ENCODE peak calls at places on chromosomes 11 and 22, in nine cellular contexts. C, M, G, A, U, J, Q, D and K are unnamed samples.

GRCh38 chr11:95149659-95150294 is 60.1 kb downstream of the ENDOD1 start:
- DNase-seq in Q (peak; percentile 68), A (peak; percentile 35), M (no peak), G (no peak), U (no peak), J (no peak), D (peak; percentile 68), C (no peak), K (peak; percentile 90)

GRCh38 chr11:133669371-133670046 is 137.2 kb upstream of the OPCML start:
- DNase-seq in D (peak; percentile 34), G (no peak), C (no peak), J (no peak), M (no peak), A (no peak), U (no peak), Q (no peak), K (no peak)

GRCh38 chr11:22752908-22753310 is 76.7 kb downstream of the SVIP start:
- DNase-seq in C (no peak), Q (no peak), U (no peak), A (no peak), M (no peak), G (no peak), J (no peak), D (no peak), K (no peak)

GRCh38 chr11:95134491-95134890 is 44.8 kb downstream of the ENDOD1 start:
- DNase-seq in U (no peak), A (no peak), M (no peak), J (no peak), D (peak; percentile 25), G (peak; percentile 81), C (no peak), Q (peak; percentile 84), K (peak; percentile 79)

GRCh38 chr22:26785942-26786341 is 128.6 kb downstream of the MIAT start:
- DNase-seq in M (no peak), C (no peak), D (no peak), A (no peak), J (no peak), U (peak; percentile 19), Q (no peak), G (no peak), K (no peak)

GRCh38 chr11:2529636-2530035 is 84.8 kb downstream of the KCNQ1 start:
- DNase-seq in U (no peak), A (peak; percentile 12), D (peak; percentile 75), J (no peak), C (peak; percentile 8), Q (no peak), G (no peak), M (no peak), K (no peak)

GRCh38 chr11:71458146-71459070 is 5.4 kb downstream of the NADSYN1 start:
- DNase-seq in G (no peak), A (no peak), U (no peak), D (no peak), Q (peak; percentile 41), C (no peak), M (no peak), J (no peak), K (no peak)

GRCh38 chr11:3178349-3178748 is 13.2 kb upstream of the OSBPL5 start:
- DNase-seq in D (no peak), J (no peak), M (no peak), A (no peak), U (no peak), G (no peak), Q (no peak), C (no peak), K (no peak)

GRCh38 chr11:92890836-92891235 is 78.6 kb upstream of the MTNR1B start:
- DNase-seq in A (no peak), J (no peak), C (no peak), D (no peak), G (no peak), M (no peak), U (no peak), Q (no peak), K (no peak)

DNA sequence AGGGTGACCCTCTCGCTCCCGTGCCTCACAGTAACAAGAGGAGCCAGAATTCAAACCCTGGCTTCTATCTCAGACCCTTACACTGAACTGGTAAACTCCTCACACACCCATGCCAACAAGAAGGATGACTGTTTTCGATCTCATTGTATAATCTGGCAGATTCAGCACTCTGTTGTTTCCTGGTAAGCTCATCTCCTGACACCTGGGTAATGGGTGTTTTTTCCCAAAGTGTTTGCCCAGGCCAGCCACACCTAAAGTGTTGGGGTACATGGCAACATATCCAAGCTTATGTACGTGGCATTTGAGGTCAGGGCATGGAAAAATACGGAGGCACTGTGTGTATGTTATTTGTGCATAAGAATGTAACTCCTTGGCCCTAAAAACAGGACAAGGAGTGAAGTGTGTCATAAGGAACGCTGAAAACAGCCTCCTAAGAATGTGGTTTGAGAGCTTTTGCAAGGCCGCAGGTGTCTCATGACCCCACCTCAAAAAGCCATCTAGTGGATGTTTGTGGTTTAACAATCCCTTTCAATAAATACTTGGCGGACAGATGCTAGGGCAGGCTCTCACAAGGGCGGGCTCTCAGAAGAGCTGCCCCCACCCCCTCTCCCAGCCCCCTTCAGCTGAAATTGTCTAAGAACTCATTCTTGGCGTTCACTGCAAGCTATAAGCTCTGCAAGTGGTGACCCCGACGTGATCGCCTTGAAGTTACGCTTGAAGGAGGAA is at the start of gene MS4A15:
- DNase-seq in C (no peak), G (no peak), J (peak; percentile 41), Q (no peak), U (peak; percentile 50), A (no peak), M (peak; percentile 28), D (no peak), K (no peak)
- TF ChIP-seq CTCF in C (no peak), G (peak; percentile 20), J (peak; percentile 33), Q (peak; percentile 28), U (peak; percentile 75), A (no peak), M (peak; percentile 21), D (peak; percentile 35), K (peak; percentile 26)

DNA sequence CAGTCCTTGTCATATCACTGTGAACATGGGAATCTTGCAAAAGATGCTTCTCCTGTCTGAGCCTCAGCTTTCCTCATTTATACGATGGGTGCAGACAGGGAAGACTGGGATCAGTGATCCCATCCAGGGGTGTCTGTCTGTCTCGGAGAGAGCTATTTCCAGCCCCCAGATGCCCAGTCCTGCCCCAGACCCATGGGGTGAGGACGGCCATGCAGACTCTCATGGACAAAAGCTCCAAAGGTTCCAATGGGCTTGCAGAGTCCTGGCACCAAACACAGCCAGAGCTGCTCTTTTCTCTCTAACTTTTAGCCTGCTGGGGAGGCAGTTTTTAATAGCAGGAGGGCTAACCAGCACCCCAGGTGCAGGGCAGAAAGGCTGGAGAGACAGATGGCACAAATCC is 5.2 kb downstream of the SCUBE1 start:
- DNase-seq in G (no peak), D (no peak), U (no peak), J (no peak), M (no peak), C (no peak), A (no peak), Q (no peak), K (no peak)
- TF ChIP-seq CTCF in G (no peak), D (no peak), U (no peak), J (no peak), M (no peak), C (no peak), A (no peak), Q (no peak), K (no peak)

DNA sequence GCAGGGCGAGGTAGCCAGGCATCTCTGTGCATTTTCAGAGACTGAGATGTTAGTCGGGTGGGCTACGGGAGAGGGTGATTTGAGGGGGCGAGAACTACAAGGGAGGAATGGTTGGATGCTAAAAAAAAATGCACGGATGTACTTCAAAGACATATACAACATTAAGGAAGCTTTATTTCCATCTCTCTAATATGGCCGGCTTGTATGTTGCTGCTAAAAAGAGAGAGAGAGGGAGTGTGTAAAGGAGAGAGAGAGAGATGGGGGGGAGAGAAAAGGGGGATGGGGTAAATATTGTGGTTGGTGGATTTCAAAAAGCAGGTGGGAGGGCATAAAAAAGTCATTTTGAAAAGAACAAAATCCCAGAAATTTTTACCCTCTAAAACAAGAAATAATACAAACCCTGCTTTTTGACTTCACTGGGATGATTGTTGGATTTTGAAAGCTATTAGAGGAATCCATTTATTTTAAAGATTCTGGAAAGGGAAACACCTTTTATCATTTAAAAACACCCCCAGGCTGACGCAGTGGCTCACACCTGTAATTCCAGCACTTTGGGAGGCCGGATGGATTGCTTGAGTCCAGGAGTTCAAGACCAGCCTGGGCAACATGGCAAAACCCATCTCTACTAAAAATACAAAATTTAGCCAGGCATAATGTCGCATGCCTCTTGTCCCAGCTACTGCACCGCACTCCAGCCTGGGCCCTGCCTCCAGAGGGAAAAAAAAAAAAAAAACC is at the start of gene SCN2B:
- DNase-seq in J (no peak), Q (no peak), A (no peak), D (no peak), M (peak; percentile 55), U (peak; percentile 56), G (no peak), C (no peak), K (no peak)
- TF ChIP-seq CTCF in J (no peak), Q (no peak), A (no peak), D (no peak), M (no peak), U (no peak), G (no peak), C (no peak), K (no peak)

GRCh38 chr22:42614312-42615091 is at the start of gene POLDIP3:
- DNase-seq in J (peak; percentile 81), D (peak; percentile 99), Q (peak; percentile 88), G (peak; percentile 98), M (peak; percentile 99), U (peak; percentile 100), A (peak; percentile 99), C (peak; percentile 99), K (peak; percentile 100)
- TF ChIP-seq CTCF in J (no peak), D (peak; percentile 48), Q (peak; percentile 20), G (no peak), M (peak; percentile 24), U (peak; percentile 46), A (peak; percentile 37), C (no peak), K (peak; percentile 35)

GRCh38 chr11:129374081-129374992 is 1.3 kb upstream of the BARX2 start:
- DNase-seq in Q (no peak), D (peak; percentile 54), U (no peak), M (peak; percentile 33), A (no peak), C (no peak), G (no peak), J (no peak), K (no peak)
- TF ChIP-seq CTCF in Q (no peak), D (no peak), U (no peak), M (no peak), A (no peak), C (no peak), G (no peak), J (no peak), K (no peak)